ENCODE peak calls at places on chromosomes 6 and 20, in five cellular contexts. G, Q, R, D and A are unnamed samples.

GRCh38 chr6:167827588-167828324 is 1.0 kb downstream of the AFDN start:
- DNase-seq in R (peak), G (peak), Q (no peak), D (peak), A (peak)

GRCh38 chr6:37860226-37860839 is 40.8 kb downstream of the ZFAND3 start:
- DNase-seq in D (peak), G (peak), Q (peak), R (peak), A (peak)

GRCh38 chr6:41584668-41585205 is 38.6 kb downstream of the FOXP4 start:
- DNase-seq in D (peak), Q (no peak), G (no peak), R (peak), A (no peak)

GRCh38 chr6:81401970-81402690 is 350.4 kb downstream of the TENT5A start:
- DNase-seq in G (no peak), R (no peak), Q (no peak), D (no peak), A (no peak)

GRCh38 chr20:47768016-47768953 is 17.0 kb downstream of the SULF2 start:
- DNase-seq in D (no peak), G (no peak), R (no peak), Q (no peak), A (no peak)

GRCh38 chr6:7550433-7550801 is 8.9 kb downstream of the DSP start:
- DNase-seq in D (no peak), R (no peak), G (no peak), Q (no peak), A (no peak)

GRCh38 chr6:128139519-128139918 is 238.7 kb upstream of the THEMIS start:
- DNase-seq in G (no peak), R (no peak), Q (no peak), D (peak), A (no peak)

GRCh38 chr6:111105578-111105977 is 18.3 kb downstream of the SLC16A10 start:
- DNase-seq in R (no peak), G (no peak), Q (peak), D (peak), A (no peak)

GRCh38 chr6:36873612-36874011 is 991 bp downstream of the PPIL1 start:
- DNase-seq in R (no peak), G (peak), Q (no peak), D (no peak), A (peak)

GRCh38 chr6:53347921-53348435 is 772 bp downstream of the ELOVL5 start:
- DNase-seq in Q (no peak), D (peak), G (no peak), R (peak), A (peak)

GRCh38 chr20:38085031-38085430 is 51.5 kb downstream of the RPRD1B start:
- DNase-seq in G (no peak), R (no peak), Q (no peak), D (no peak), A (no peak)

GRCh38 chr6:25369043-25369442 is 89.9 kb downstream of the CARMIL1 start:
- DNase-seq in R (no peak), Q (no peak), D (no peak), G (no peak), A (no peak)

GRCh38 chr20:52470561-52470960 is 279.0 kb upstream of the ZFP64 start:
- DNase-seq in Q (no peak), R (no peak), G (no peak), D (no peak), A (no peak)

GRCh38 chr6:80163754-80164187 is 57.3 kb downstream of the BCKDHB start:
- DNase-seq in R (no peak), D (peak), Q (peak), G (peak), A (peak)

GRCh38 chr6:13614126-13614925 is 809 bp upstream of the NOL7 start:
- DNase-seq in R (peak), D (peak), Q (no peak), G (peak), A (peak)

GRCh38 chr6:12890171-12890790 is 173.7 kb downstream of the PHACTR1 start:
- DNase-seq in D (no peak), G (peak), R (no peak), Q (peak), A (peak)

GRCh38 chr6:170456334-170456733 is 96.8 kb downstream of the PSMB1 start:
- DNase-seq in R (no peak), Q (no peak), G (no peak), D (no peak), A (no peak)

GRCh38 chr6:24897186-24897585 is 38.6 kb downstream of the RIPOR2 start:
- DNase-seq in R (no peak), Q (no peak), D (no peak), G (no peak), A (no peak)

GRCh38 chr20:7760261-7761048 is 179.8 kb downstream of the HAO1 start:
- DNase-seq in R (peak), D (no peak), Q (no peak), G (no peak), A (no peak)

GRCh38 chr20:37524859-37525708 is 2.6 kb downstream of the BLCAP start:
- DNase-seq in R (no peak), D (peak), G (peak), Q (no peak), A (no peak)

GRCh38 chr20:63517376-63518309 is 2.9 kb upstream of the PPDPF start:
- DNase-seq in Q (no peak), R (peak), G (no peak), D (no peak), A (no peak)
- H3K4me2 ChIP-seq in Q (no peak), R (no peak), G (no peak), D (no peak), A (no peak)

DNA sequence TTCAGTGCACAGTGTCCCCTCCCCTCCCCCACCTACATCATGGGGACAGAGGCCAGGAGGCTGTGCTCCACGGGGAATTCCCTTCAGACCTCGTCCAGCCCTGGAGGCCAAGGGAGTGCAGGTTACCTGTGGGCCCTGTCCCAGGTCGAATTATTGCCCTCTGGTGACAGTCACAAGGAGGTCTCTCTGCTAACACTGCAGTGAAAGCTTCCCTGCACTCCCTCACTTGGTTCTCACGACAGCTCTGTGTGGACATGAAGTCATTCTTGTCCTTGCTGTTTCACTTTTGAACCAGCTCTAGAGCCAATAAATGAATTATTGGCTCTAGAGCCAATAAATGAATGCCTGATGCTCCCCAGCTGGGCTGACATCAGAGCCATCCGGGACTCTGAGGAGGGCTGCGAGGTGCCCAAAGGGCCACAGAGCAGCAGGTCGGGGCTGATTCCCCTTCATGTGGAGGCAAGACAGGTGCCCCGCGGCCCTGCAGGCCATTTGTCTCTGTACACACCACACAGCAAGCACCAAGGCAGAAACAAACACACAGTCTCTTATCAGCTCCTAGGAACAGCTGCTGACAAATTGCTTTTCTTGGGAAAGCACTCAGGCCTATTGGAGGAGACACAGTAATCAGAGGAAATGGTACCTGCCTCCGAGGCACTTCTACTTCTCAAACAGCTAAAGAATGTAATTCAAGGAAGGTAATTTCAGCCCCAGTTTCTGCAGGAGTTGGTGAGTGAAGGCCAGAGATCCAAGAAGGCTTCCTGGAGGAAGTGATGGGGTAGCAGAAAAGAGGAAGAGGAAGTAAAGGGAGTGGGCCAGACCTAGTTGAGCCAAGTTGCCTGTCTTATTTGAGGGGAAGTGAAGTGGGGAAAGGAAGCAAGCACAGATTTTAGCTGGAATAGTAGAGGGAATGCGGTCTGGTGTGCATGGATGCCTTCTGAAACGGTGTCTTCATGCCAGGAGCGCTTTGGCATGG is 27.5 kb upstream of the TBXT start:
- DNase-seq in D (peak), R (no peak), G (no peak), Q (no peak), A (no peak)
- TF ChIP-seq EZH2phosphoT487 in D (no peak), R (no peak), G (no peak), Q (no peak), A (no peak)

GRCh38 chr20:25319241-25320034 is 71.2 kb downstream of the ABHD12 start:
- DNase-seq in G (peak), D (no peak), R (no peak), Q (no peak), A (peak)
- TF ChIP-seq CTCF in G (peak), D (no peak), R (no peak), Q (no peak), A (peak)

DNA sequence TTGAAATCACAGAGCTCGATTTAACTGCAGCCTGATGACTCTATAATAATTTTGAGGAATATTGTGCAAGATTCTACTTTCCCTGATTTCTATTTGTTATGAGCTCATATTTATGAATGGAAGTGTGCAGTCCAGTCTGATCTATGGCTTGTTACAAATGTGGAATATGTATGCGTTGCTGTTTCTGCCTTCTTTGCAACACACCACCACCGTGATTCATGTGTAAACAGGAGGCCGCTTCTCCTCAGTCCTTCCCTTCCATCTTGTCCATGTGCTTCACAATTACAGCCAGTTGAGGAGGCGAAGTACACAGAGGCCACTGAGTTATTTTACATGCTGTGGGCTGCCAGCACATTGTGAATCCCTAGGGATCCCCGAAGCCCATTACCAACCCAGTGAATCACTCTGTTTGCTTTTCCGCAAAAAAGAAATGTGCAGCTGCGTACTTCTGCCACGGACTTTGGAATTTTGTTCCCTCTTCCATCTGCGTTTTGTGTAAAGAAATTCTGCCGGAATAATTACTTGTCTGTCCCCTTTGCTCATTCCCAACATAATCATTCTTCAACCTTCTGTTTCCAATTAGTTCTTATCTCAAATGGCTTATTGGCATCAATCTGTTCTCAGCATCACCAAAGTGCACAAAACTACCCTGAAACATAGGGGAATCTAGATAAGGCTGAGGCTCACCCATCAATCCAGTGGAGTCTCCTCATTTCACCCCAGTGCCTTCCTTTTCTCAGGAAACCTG is 551.6 kb upstream of the CITED2 start:
- DNase-seq in Q (no peak), D (peak), R (no peak), G (no peak), A (no peak)
- H3K4me2 ChIP-seq in Q (no peak), D (peak), R (no peak), G (no peak), A (no peak)

GRCh38 chr6:120395784-120396183 is 938.5 kb downstream of the TBC1D32 start:
- DNase-seq in D (no peak), Q (no peak), G (no peak), R (no peak), A (no peak)

DNA sequence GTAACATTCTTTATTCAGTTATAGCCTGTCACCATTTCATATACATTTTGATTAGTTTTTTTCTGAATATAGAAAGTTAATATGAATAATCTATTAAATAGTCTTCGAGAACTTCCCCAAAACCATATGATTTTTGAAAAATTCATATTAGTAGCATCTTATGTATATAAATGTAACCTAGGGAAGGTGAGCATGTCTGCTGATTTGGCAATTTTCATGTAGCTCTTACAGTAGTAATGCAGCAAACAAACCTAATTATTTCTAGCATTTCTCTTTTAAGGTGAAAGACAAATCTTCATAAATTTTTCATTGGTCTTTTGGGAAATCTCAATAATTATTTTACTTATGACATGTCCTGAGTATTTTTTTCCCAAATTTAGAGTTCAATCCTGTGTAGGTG is 939.0 kb downstream of the TBC1D32 start:
- DNase-seq in D (no peak), G (no peak), R (no peak), Q (no peak), A (no peak)
- TF ChIP-seq EZH2phosphoT487 in D (no peak), G (no peak), R (no peak), Q (no peak), A (no peak)

DNA sequence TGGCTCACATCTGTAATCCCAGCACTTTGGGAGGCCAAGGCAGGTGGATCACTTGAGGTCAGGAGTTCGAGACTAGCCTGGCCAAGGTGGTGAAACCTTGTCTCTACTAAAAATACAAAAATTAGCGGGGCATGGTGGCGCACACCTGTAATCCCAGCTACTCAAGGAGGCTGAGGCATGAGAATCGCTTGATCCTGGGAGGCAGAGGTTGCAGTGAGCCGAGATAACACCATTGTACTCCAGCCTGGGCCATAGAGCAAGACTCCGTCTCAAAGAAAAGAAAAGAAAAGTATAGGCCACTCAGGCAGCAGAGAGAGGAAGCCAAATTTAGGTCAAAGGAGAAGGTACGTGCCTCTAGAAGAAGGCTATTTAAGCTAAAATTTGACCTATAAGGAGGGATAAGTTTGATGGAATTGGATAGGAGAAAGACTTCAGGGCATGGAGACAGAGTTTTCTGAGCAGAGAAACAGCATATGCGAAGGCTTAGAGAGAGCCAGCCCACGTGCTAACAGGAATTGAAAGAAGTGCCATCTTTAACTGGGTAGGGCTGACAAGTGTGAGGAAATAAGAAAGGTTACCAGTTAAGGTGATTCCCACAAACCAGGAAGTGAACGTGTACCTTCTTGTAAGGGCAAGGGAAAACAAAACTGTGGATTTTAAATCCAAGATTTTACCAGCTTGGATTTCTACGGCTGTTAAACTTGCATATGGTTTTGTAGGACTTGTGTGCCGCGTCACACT is 113.8 kb downstream of the IPCEF1 start:
- DNase-seq in R (no peak), D (no peak), G (no peak), Q (no peak), A (no peak)
- TF ChIP-seq CTCF in R (no peak), D (no peak), G (no peak), Q (no peak), A (no peak)